ENCODE peak calls at places on chromosomes 12 and 14, in seven cellular contexts. One of them, this sample, is unnamed. For H3K4me1, the result is how much of the 10 kb centered on the place peaks cover.

GRCh38 chr14:101083564-101084435 is 180.3 kb upstream of the RTL1 start:
- DNase-seq in tibial nerve: no peak
- DNase-seq in K562: peak
- DNase-seq in tibial artery: no peak
- DNase-seq in OCI-LY7: no peak
- DNase-seq in Panc1: no peak
- DNase-seq in lower lobe of right lung: no peak
- DNase-seq in this sample: peak

GRCh38 chr12:104352106-104352713 is 48.7 kb downstream of the EID3 start:
- DNase-seq in Panc1: no peak
- DNase-seq in tibial artery: no peak
- DNase-seq in lower lobe of right lung: no peak
- DNase-seq in tibial nerve: no peak
- DNase-seq in K562: no peak
- DNase-seq in OCI-LY7: no peak
- DNase-seq in this sample: no peak

GRCh38 chr12:857611-858010 is 91.9 kb downstream of the RAD52 start:
- DNase-seq in K562: no peak
- DNase-seq in Panc1: no peak
- DNase-seq in tibial nerve: no peak
- DNase-seq in lower lobe of right lung: no peak
- DNase-seq in tibial artery: peak
- DNase-seq in OCI-LY7: no peak
- DNase-seq in this sample: no peak

GRCh38 chr12:104680506-104680905 is 223.8 kb downstream of the CHST11 start:
- DNase-seq in OCI-LY7: no peak
- DNase-seq in tibial nerve: no peak
- DNase-seq in tibial artery: no peak
- DNase-seq in Panc1: no peak
- DNase-seq in K562: no peak
- DNase-seq in lower lobe of right lung: no peak
- DNase-seq in this sample: no peak

GRCh38 chr14:52950410-52950897 is 396 bp downstream of the FERMT2 start:
- DNase-seq in OCI-LY7: no peak
- DNase-seq in tibial nerve: no peak
- DNase-seq in lower lobe of right lung: peak
- DNase-seq in tibial artery: peak
- DNase-seq in K562: peak
- DNase-seq in Panc1: no peak
- DNase-seq in this sample: peak

GRCh38 chr14:93044116-93044515 is 71.6 kb downstream of the ITPK1 start:
- DNase-seq in tibial nerve: no peak
- DNase-seq in Panc1: no peak
- DNase-seq in lower lobe of right lung: no peak
- DNase-seq in OCI-LY7: no peak
- DNase-seq in tibial artery: no peak
- DNase-seq in K562: no peak
- DNase-seq in this sample: no peak

GRCh38 chr14:73246387-73247150 is 9.3 kb downstream of the PAPLN start:
- DNase-seq in OCI-LY7: no peak
- DNase-seq in lower lobe of right lung: no peak
- DNase-seq in tibial artery: no peak
- DNase-seq in Panc1: no peak
- DNase-seq in tibial nerve: no peak
- DNase-seq in K562: peak
- DNase-seq in this sample: no peak

GRCh38 chr12:109736552-109737108 is 23.0 kb downstream of the FAM222A start:
- DNase-seq in K562: peak
- DNase-seq in Panc1: no peak
- DNase-seq in lower lobe of right lung: peak
- DNase-seq in tibial nerve: peak
- DNase-seq in tibial artery: peak
- DNase-seq in OCI-LY7: no peak
- DNase-seq in this sample: peak

GRCh38 chr12:3722368-3722767 is 30.5 kb downstream of the CRACR2A start:
- DNase-seq in tibial artery: no peak
- DNase-seq in Panc1: no peak
- DNase-seq in K562: no peak
- DNase-seq in OCI-LY7: no peak
- DNase-seq in lower lobe of right lung: no peak
- DNase-seq in tibial nerve: no peak
- DNase-seq in this sample: no peak
- H3K4me1 ChIP-seq in tibial artery: under half
- H3K4me1 ChIP-seq in Panc1: under half
- H3K4me1 ChIP-seq in K562: under half
- H3K4me1 ChIP-seq in OCI-LY7: under half
- H3K4me1 ChIP-seq in lower lobe of right lung: under half
- H3K4me1 ChIP-seq in tibial nerve: under half
- H3K4me1 ChIP-seq in this sample: under half

GRCh38 chr14:50758945-50759344 is 72.0 kb downstream of the NIN start:
- DNase-seq in OCI-LY7: no peak
- DNase-seq in lower lobe of right lung: no peak
- DNase-seq in K562: no peak
- DNase-seq in tibial artery: no peak
- DNase-seq in tibial nerve: no peak
- DNase-seq in Panc1: no peak
- DNase-seq in this sample: no peak

GRCh38 chr14:50757702-50758101 is 73.3 kb downstream of the NIN start:
- DNase-seq in Panc1: no peak
- DNase-seq in tibial artery: no peak
- DNase-seq in lower lobe of right lung: no peak
- DNase-seq in tibial nerve: no peak
- DNase-seq in K562: no peak
- DNase-seq in OCI-LY7: no peak
- DNase-seq in this sample: no peak

GRCh38 chr14:50759800-50760543 is 71.0 kb downstream of the NIN start:
- DNase-seq in lower lobe of right lung: no peak
- DNase-seq in K562: no peak
- DNase-seq in tibial nerve: no peak
- DNase-seq in OCI-LY7: no peak
- DNase-seq in tibial artery: no peak
- DNase-seq in Panc1: no peak
- DNase-seq in this sample: no peak

GRCh38 chr14:50756300-50756699 is 74.7 kb downstream of the NIN start:
- DNase-seq in Panc1: no peak
- DNase-seq in OCI-LY7: peak
- DNase-seq in K562: no peak
- DNase-seq in tibial nerve: no peak
- DNase-seq in tibial artery: no peak
- DNase-seq in lower lobe of right lung: no peak
- DNase-seq in this sample: no peak

GRCh38 chr14:50758279-50758678 is 72.7 kb downstream of the NIN start:
- DNase-seq in OCI-LY7: no peak
- DNase-seq in lower lobe of right lung: no peak
- DNase-seq in tibial nerve: no peak
- DNase-seq in Panc1: no peak
- DNase-seq in K562: no peak
- DNase-seq in tibial artery: no peak
- DNase-seq in this sample: no peak
- H3K27ac ChIP-seq in OCI-LY7: no peak
- H3K27ac ChIP-seq in lower lobe of right lung: no peak
- H3K27ac ChIP-seq in tibial nerve: no peak
- H3K27ac ChIP-seq in Panc1: no peak
- H3K27ac ChIP-seq in K562: no peak
- H3K27ac ChIP-seq in tibial artery: peak
- H3K27ac ChIP-seq in this sample: no peak

GRCh38 chr12:57454566-57455373 is at the start of gene INHBE:
- DNase-seq in Panc1: no peak
- DNase-seq in lower lobe of right lung: no peak
- DNase-seq in K562: peak
- DNase-seq in tibial nerve: no peak
- DNase-seq in OCI-LY7: peak
- DNase-seq in tibial artery: no peak
- DNase-seq in this sample: no peak
- TF ChIP-seq CTCF in Panc1: no peak
- TF ChIP-seq CTCF in lower lobe of right lung: no peak
- TF ChIP-seq CTCF in K562: no peak
- TF ChIP-seq CTCF in tibial nerve: no peak
- TF ChIP-seq CTCF in OCI-LY7: no peak
- TF ChIP-seq CTCF in tibial artery: no peak
- TF ChIP-seq CTCF in this sample: no peak

DNA sequence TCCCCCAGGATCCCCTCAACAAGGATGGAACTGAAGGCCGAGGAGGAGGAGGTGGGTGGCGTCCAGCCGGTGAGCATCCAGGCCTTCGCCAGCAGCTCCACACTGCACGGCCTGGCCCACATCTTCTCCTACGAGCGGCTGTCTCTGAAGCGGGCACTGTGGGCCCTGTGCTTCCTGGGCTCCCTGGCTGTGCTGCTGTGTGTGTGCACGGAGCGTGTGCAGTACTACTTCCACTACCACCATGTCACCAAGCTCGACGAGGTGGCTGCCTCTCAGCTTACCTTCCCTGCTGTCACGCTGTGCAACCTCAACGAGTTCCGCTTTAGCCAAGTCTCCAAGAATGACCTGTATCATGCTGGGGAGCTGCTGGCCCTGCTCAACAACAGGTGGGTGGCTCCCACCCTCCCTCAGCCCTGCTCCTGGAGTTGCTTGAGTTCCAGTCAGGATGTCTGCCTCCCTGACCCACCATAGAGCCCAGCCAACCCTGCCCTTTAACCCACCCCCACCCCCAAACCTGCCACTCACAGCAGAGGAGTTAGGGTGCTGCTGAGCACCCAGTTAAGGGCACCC is 1.4 kb downstream of the ASIC1 start:
- DNase-seq in lower lobe of right lung: peak
- DNase-seq in Panc1: no peak
- DNase-seq in tibial artery: no peak
- DNase-seq in K562: no peak
- DNase-seq in OCI-LY7: no peak
- DNase-seq in tibial nerve: no peak
- DNase-seq in this sample: peak
- H3K4me1 ChIP-seq in lower lobe of right lung: under half
- H3K4me1 ChIP-seq in Panc1: under half
- H3K4me1 ChIP-seq in tibial artery: under half
- H3K4me1 ChIP-seq in K562: under half
- H3K4me1 ChIP-seq in OCI-LY7: under half
- H3K4me1 ChIP-seq in tibial nerve: under half
- H3K4me1 ChIP-seq in this sample: half or more